ENCODE peak calls at places on chromosomes 2 and 18, in eight cellular contexts. D is adrenal gland, F is prostate gland, R is ovary, J is sigmoid colon, B is H54, Q is A549, S is HepG2. Y is an unnamed sample.

GRCh38 chr18:78727057-78727739 is 252.4 kb upstream of the SALL3 start:
- DNase-seq in D (no peak), F (no peak), R (no peak), J (peak; percentile 21), B (no peak), Q (no peak), S (no peak), Y (no peak)

GRCh38 chr18:22324191-22325131 is 93.3 kb downstream of the CTAGE1 start:
- DNase-seq in D (peak; percentile 73), F (no peak), R (peak; percentile 74), J (no peak), B (no peak), Q (no peak), S (no peak), Y (peak; percentile 33)

GRCh38 chr18:25832008-25832604 is 258.3 kb downstream of the SS18 start:
- DNase-seq in D (peak; percentile 74), F (no peak), R (peak; percentile 61), J (no peak), B (peak; percentile 7), Q (peak; percentile 17), S (peak; percentile 25), Y (no peak)

GRCh38 chr2:157559061-157559460 is 69.6 kb downstream of the ACVR1C start:
- DNase-seq in D (no peak), F (no peak), R (no peak), J (no peak), B (no peak), Q (no peak), S (no peak), Y (no peak)

GRCh38 chr18:11850821-11851155 is 425 bp upstream of the CHMP1B start:
- DNase-seq in D (no peak), F (no peak), R (no peak), J (no peak), B (no peak), Q (no peak), S (no peak), Y (no peak)

GRCh38 chr2:181104512-181105121 is 124.2 kb downstream of the UBE2E3 start:
- DNase-seq in D (no peak), F (peak; percentile 5), R (no peak), J (no peak), B (no peak), Q (peak; percentile 9), S (peak; percentile 34), Y (no peak)

GRCh38 chr2:2873450-2873811 is 504.2 kb downstream of the EIPR1 start:
- DNase-seq in D (no peak), F (no peak), R (no peak), J (no peak), B (no peak), Q (no peak), S (no peak), Y (no peak)

GRCh38 chr2:174259981-174260380 is 11.6 kb upstream of the OLA1 start:
- DNase-seq in D (peak; percentile 20), F (no peak), R (no peak), J (no peak), B (no peak), Q (no peak), S (no peak), Y (no peak)

GRCh38 chr2:236636261-236636660 is 66.6 kb downstream of the ACKR3 start:
- DNase-seq in D (no peak), F (no peak), R (no peak), J (peak; percentile 46), B (no peak), Q (no peak), S (no peak), Y (no peak)

GRCh38 chr2:42905341-42906114 is 113.1 kb upstream of the HAAO start:
- DNase-seq in D (no peak), F (no peak), R (no peak), J (peak; percentile 75), B (no peak), Q (no peak), S (peak; percentile 29), Y (no peak)

GRCh38 chr2:3115301-3116042 is 262.1 kb downstream of the EIPR1 start:
- DNase-seq in D (no peak), F (no peak), R (no peak), J (no peak), B (no peak), Q (no peak), S (no peak), Y (no peak)

GRCh38 chr2:112582314-112582746 is 2.1 kb upstream of the CHCHD5 start:
- DNase-seq in D (peak; percentile 31), F (peak; percentile 18), R (no peak), J (no peak), B (peak; percentile 14), Q (no peak), S (peak; percentile 60), Y (no peak)

GRCh38 chr2:134458454-134458853 is 204.6 kb downstream of the MGAT5 start:
- DNase-seq in D (no peak), F (no peak), R (no peak), J (no peak), B (no peak), Q (no peak), S (no peak), Y (peak; percentile 4)

GRCh38 chr2:233468746-233469110 is 97.9 kb downstream of the USP40 start:
- DNase-seq in D (no peak), F (no peak), R (peak; percentile 34), J (no peak), B (no peak), Q (no peak), S (no peak), Y (no peak)

GRCh38 chr18:2326999-2327398 is 244.3 kb downstream of the METTL4 start:
- DNase-seq in D (no peak), F (no peak), R (no peak), J (no peak), B (no peak), Q (no peak), S (no peak), Y (no peak)

GRCh38 chr2:237699870-237700582 is 72.6 kb downstream of the LRRFIP1 start:
- DNase-seq in D (no peak), F (no peak), R (no peak), J (no peak), B (no peak), Q (no peak), S (no peak), Y (no peak)

GRCh38 chr2:237701859-237702370 is 74.5 kb downstream of the LRRFIP1 start:
- DNase-seq in D (no peak), F (no peak), R (no peak), J (no peak), B (no peak), Q (no peak), S (no peak), Y (no peak)

GRCh38 chr2:237701033-237701858 is 73.9 kb downstream of the LRRFIP1 start:
- DNase-seq in D (no peak), F (no peak), R (no peak), J (no peak), B (no peak), Q (no peak), S (no peak), Y (no peak)

GRCh38 chr2:237702439-237703397 is 75.3 kb downstream of the LRRFIP1 start:
- DNase-seq in D (peak; percentile 88), F (no peak), R (peak; percentile 80), J (peak; percentile 89), B (no peak), Q (no peak), S (no peak), Y (peak; percentile 61)

DNA sequence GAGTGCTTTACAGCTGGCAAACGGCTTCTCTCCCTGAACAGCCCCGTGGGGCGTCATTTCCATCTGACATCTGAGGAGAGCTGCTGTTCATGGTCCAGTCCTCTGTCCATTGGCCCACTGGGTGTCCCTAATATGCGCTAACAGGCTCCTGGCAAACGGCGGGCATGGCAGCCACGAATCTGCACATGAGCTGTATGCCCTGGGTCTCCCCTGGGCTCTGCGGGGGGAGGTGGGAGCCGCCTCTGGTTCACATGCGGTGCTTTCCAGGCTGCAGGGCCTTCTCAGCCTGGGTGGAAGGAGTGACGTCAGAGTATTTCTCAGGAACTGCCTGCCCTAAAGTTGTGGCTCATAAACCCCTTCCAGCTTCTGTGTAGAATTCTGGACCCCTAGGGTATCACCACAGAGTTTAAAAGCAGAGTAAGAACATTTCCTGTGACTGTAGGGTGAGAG is 73.2 kb downstream of the LRRFIP1 start:
- DNase-seq in D (peak; percentile 28), F (no peak), R (no peak), J (peak; percentile 92), B (no peak), Q (no peak), S (no peak), Y (no peak)
- TF ChIP-seq POLR2A in D (no peak), F (no peak), R (no peak), J (no peak), B (no peak), Q (no peak), S (no peak), Y (no peak)

DNA sequence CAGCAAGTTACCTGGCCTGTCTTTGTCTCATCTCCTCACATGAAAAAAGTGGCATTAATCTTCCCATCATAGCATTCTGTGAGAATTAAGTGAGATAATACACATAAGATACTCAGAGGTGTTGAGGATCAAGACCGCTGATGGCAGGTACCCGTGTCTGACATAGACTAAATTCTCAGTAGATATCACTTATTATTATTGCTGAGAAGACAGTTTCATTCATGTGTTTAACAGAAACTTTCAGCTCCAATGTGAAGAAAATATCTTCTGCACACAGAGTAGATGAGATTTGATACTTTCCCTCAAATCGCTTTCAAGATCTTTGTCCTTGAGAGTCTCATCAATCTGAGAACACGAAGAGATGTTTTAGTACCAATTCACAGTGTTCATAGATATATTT is 809.4 kb downstream of the TSN start:
- DNase-seq in D (no peak), F (no peak), R (no peak), J (no peak), B (no peak), Q (no peak), S (no peak), Y (no peak)
- TF ChIP-seq POLR2A in D (no peak), F (no peak), R (no peak), J (no peak), B (no peak), Q (no peak), S (no peak), Y (no peak)

GRCh38 chr2:73386342-73386868 is 769 bp downstream of the ALMS1 start:
- DNase-seq in D (no peak), F (no peak), R (no peak), J (no peak), B (no peak), Q (no peak), S (no peak), Y (no peak)
- TF ChIP-seq POLR2A in D (no peak), F (peak; percentile 12), R (no peak), J (no peak), B (peak; percentile 67), Q (no peak), S (no peak), Y (peak; percentile 43)

DNA sequence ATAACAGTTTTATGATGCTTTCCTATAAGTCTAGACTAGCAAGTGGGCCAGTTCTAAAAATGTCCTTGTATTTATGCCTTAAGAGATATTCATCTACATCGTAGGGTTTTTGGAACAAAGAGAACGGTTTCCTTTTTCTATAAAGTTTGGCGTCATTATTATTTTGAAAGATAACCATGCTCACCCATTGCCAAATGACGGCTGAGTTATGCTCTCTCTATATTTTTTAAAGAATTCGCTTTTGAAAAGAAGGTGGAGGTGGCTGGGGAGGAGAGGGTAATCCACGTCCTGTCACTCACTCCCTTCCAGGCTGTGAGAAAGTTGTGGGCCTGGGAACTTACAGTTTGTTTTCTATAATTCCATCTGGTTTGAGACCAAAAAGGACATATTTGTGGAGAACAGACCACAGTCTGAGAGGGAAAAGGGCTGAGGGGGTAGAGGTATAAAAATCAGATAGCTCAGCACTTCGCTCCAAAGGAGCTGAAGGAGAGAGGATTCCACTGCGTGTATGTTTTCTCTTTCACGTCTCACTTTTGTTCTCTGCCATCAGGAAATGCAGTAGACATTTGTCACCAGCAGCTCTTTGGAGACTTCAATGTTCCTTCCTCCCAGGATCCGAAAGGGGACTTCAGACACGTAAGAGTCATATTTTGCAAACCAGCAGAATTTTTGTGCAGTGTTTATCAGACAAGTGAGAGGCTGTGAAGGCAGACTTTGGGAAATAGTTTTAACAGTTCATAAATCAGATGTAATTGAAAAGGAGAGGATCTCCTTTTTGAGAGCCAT is 282.0 kb upstream of the FN1 start:
- DNase-seq in D (no peak), F (no peak), R (no peak), J (no peak), B (no peak), Q (no peak), S (no peak), Y (no peak)
- TF ChIP-seq POLR2A in D (no peak), F (no peak), R (no peak), J (no peak), B (no peak), Q (no peak), S (no peak), Y (no peak)

Y was measured in body of pancreas.